ENCODE peak calls at places on chromosomes 11 and 22, in ten cellular contexts. W, R, T, H, P, I, U, B, C and Z are unnamed samples. For H3K27me3, the result is how much of the 10 kb centered on the place peaks cover.

GRCh38 chr11:70498171-70498571 is 99.8 kb downstream of the CTTN start:
- DNase-seq in W (no peak), R (no peak), T (no peak), H (no peak), P (peak), I (no peak), U (no peak), B (peak), C (no peak), Z (no peak)

GRCh38 chr11:112087212-112087611 is 539 bp downstream of the SDHD start:
- DNase-seq in W (peak), R (no peak), T (no peak), H (no peak), P (no peak), I (no peak), U (no peak), B (no peak), C (no peak), Z (no peak)

GRCh38 chr22:29272624-29273023 is 4.6 kb downstream of the EWSR1 start:
- DNase-seq in W (no peak), R (no peak), T (no peak), H (no peak), P (no peak), I (no peak), U (no peak), B (no peak), C (no peak), Z (no peak)

GRCh38 chr11:35352107-35352888 is 67.1 kb downstream of the SLC1A2 start:
- DNase-seq in W (no peak), R (no peak), T (peak), H (peak), P (no peak), I (no peak), U (no peak), B (no peak), C (no peak), Z (no peak)

GRCh38 chr11:64459016-64459415 is 100.1 kb downstream of the RPS6KA4 start:
- DNase-seq in W (peak), R (no peak), T (no peak), H (no peak), P (no peak), I (no peak), U (no peak), B (peak), C (no peak), Z (no peak)

GRCh38 chr11:834371-835316 is 1.9 kb downstream of the CD151 start:
- DNase-seq in W (no peak), R (no peak), T (peak), H (peak), P (peak), I (no peak), U (no peak), B (peak), C (peak), Z (peak)

GRCh38 chr11:66617148-66617814 is 851 bp downstream of the RBM14 start:
- DNase-seq in W (no peak), R (no peak), T (peak), H (peak), P (no peak), I (no peak), U (no peak), B (peak), C (peak), Z (no peak)

GRCh38 chr22:50319503-50319951 is 7.3 kb downstream of the DENND6B start:
- DNase-seq in W (no peak), R (no peak), T (no peak), H (no peak), P (peak), I (no peak), U (no peak), B (peak), C (no peak), Z (no peak)

GRCh38 chr11:27477243-27477642 is 4.7 kb upstream of the LGR4 start:
- DNase-seq in W (no peak), R (no peak), T (no peak), H (no peak), P (no peak), I (no peak), U (no peak), B (no peak), C (no peak), Z (no peak)

GRCh38 chr11:63683133-63683991 is 2.1 kb downstream of the RTN3 start:
- DNase-seq in W (no peak), R (no peak), T (peak), H (peak), P (no peak), I (no peak), U (no peak), B (no peak), C (no peak), Z (no peak)

GRCh38 chr11:79440451-79441158 is at the start of gene TENM4:
- DNase-seq in W (peak), R (peak), T (peak), H (peak), P (peak), I (peak), U (peak), B (peak), C (peak), Z (peak)

GRCh38 chr11:46220313-46220712 is 57.1 kb upstream of the CREB3L1 start:
- DNase-seq in W (no peak), R (no peak), T (no peak), H (no peak), P (no peak), I (no peak), U (no peak), B (no peak), C (no peak), Z (no peak)

GRCh38 chr11:87097582-87097981 is 59.8 kb downstream of the TMEM135 start:
- DNase-seq in W (peak), R (peak), T (peak), H (peak), P (no peak), I (no peak), U (peak), B (no peak), C (peak), Z (no peak)

GRCh38 chr11:127791844-127792243 is 791.3 kb upstream of the KIRREL3 start:
- DNase-seq in W (peak), R (no peak), T (no peak), H (no peak), P (no peak), I (no peak), U (no peak), B (no peak), C (no peak), Z (no peak)

GRCh38 chr11:35725880-35726279 is 63.3 kb downstream of the TRIM44 start:
- DNase-seq in W (no peak), R (peak), T (no peak), H (peak), P (no peak), I (no peak), U (no peak), B (no peak), C (peak), Z (peak)

GRCh38 chr11:106399075-106399500 is 321.6 kb downstream of the AASDHPPT start:
- DNase-seq in W (no peak), R (peak), T (peak), H (peak), P (peak), I (peak), U (peak), B (no peak), C (no peak), Z (peak)

GRCh38 chr11:128593281-128593680 is 5.9 kb upstream of the ETS1 start:
- DNase-seq in W (peak), R (no peak), T (no peak), H (peak), P (no peak), I (no peak), U (peak), B (no peak), C (no peak), Z (no peak)

GRCh38 chr11:8746575-8746974 is 64.0 kb downstream of the RPL27A start:
- DNase-seq in W (no peak), R (no peak), T (no peak), H (no peak), P (no peak), I (no peak), U (no peak), B (no peak), C (no peak), Z (no peak)

GRCh38 chr11:4038973-4039372 is 55.6 kb upstream of the RRM1 start:
- DNase-seq in W (no peak), R (no peak), T (no peak), H (no peak), P (no peak), I (no peak), U (no peak), B (no peak), C (peak), Z (no peak)

GRCh38 chr11:1498262-1498661 is 11.7 kb upstream of the MOB2 start:
- DNase-seq in W (no peak), R (no peak), T (no peak), H (no peak), P (no peak), I (peak), U (no peak), B (peak), C (no peak), Z (no peak)

GRCh38 chr11:116980136-116980793 is 118.0 kb downstream of the SIK3 start:
- DNase-seq in W (no peak), R (no peak), T (no peak), H (no peak), P (no peak), I (no peak), U (no peak), B (no peak), C (no peak), Z (no peak)

GRCh38 chr11:71988050-71988449 is 10.7 kb upstream of the IL18BP start:
- DNase-seq in W (no peak), R (peak), T (no peak), H (peak), P (no peak), I (no peak), U (no peak), B (no peak), C (no peak), Z (no peak)

GRCh38 chr11:84890706-84891105 is 736.4 kb downstream of the DLG2 start:
- DNase-seq in W (peak), R (no peak), T (no peak), H (peak), P (no peak), I (no peak), U (peak), B (no peak), C (no peak), Z (no peak)

GRCh38 chr11:84886344-84886743 is 740.8 kb downstream of the DLG2 start:
- DNase-seq in W (no peak), R (no peak), T (no peak), H (peak), P (no peak), I (no peak), U (no peak), B (no peak), C (no peak), Z (no peak)

GRCh38 chr11:84889556-84889955 is 737.6 kb downstream of the DLG2 start:
- DNase-seq in W (peak), R (no peak), T (no peak), H (no peak), P (no peak), I (no peak), U (no peak), B (no peak), C (no peak), Z (no peak)

GRCh38 chr11:84887055-84887629 is 740.0 kb downstream of the DLG2 start:
- DNase-seq in W (no peak), R (no peak), T (no peak), H (no peak), P (no peak), I (no peak), U (no peak), B (no peak), C (no peak), Z (no peak)

DNA sequence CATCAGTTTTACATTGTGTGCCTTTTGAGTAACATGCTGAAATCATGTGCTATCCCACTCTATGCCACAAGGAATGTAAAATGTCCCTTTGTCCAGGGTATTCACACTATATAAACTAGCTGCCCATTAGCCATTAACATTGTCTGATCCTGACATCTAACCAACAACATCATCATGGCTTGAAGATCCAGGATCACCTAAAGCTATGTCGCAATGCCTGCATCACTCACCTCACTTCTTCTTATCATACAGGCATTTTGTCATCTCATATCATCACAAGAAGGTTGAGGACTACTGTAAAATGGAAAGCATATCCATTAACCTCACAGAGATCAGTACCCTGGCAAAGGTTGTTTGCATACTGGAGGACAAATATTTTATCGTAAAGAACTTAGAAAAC is 742.3 kb downstream of the DLG2 start:
- DNase-seq in W (no peak), R (no peak), T (no peak), H (no peak), P (no peak), I (no peak), U (no peak), B (no peak), C (no peak), Z (no peak)
- H3K27me3 ChIP-seq in W (under half), R (under half), T (under half), H (under half), P (under half), I (under half), U (under half), B (under half), C (under half), Z (under half)

GRCh38 chr22:43233529-43233928 is 46.6 kb upstream of the TTLL12 start:
- DNase-seq in W (no peak), R (no peak), T (no peak), H (no peak), P (no peak), I (no peak), U (no peak), B (no peak), C (no peak), Z (no peak)

GRCh38 chr22:43236401-43237166 is 49.6 kb upstream of the TTLL12 start:
- DNase-seq in W (peak), R (no peak), T (peak), H (no peak), P (no peak), I (peak), U (no peak), B (peak), C (peak), Z (no peak)

GRCh38 chr22:43237280-43237679 is 50.3 kb upstream of the TTLL12 start:
- DNase-seq in W (no peak), R (no peak), T (no peak), H (no peak), P (no peak), I (peak), U (no peak), B (no peak), C (peak), Z (no peak)

GRCh38 chr22:43234299-43234988 is 47.5 kb upstream of the TTLL12 start:
- DNase-seq in W (no peak), R (no peak), T (no peak), H (no peak), P (no peak), I (peak), U (no peak), B (no peak), C (no peak), Z (no peak)

DNA sequence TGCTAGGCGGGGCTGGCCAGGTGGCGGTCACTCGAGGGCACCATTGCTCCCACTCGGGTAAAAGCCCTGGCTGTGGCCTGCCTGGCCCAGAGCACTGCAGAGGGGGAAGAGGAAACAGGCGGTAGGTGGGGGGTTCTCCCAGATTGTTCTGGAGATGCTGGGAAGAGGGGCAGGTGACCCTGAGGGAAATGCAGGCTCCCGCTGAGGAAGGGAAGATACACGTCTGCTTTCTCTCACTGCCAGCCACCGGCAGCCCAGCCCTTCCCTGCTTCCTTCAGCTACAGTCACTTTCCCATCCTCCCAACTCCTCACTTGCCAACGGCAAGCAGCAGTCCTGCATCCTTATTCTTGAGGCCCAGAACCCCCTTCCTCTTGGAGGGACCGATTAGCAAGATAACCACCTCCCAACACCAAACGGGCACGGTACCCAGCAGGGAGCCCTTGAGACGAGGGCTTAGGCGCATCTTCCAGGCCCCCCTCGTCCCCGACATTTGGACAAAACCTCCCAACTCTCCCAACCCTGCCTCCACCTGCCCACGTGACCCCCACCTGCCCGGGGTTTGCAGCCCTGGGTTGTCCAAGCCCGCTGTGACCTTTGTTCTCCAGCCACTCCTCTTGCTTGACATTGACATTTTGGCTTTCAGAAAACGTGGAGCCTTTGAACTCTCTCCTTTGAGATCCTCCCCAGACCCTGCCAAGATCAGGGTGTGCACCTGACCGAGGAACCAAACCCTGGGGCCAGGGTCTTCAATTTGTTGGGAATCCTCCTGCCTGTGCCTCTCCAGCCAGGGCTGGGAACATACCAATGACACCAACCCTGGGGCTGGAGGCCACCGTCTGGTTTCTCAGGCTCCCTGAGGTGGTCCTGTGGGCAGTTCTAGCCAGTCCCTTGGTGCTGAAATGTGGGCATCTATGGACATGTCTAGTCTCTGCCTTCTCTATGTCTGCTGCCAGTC is 48.8 kb upstream of the TTLL12 start:
- DNase-seq in W (no peak), R (no peak), T (no peak), H (no peak), P (no peak), I (no peak), U (no peak), B (no peak), C (no peak), Z (no peak)
- H3K27me3 ChIP-seq in W (under half), R (half or more), T (under half), H (under half), P (under half), I (under half), U (under half), B (under half), C (under half), Z (under half)

GRCh38 chr22:25282671-25283561 is 63.5 kb downstream of the CRYBB2 start:
- DNase-seq in W (peak), R (no peak), T (no peak), H (no peak), P (peak), I (no peak), U (peak), B (no peak), C (no peak), Z (no peak)

GRCh38 chr22:25281675-25282345 is 62.4 kb downstream of the CRYBB2 start:
- DNase-seq in W (peak), R (no peak), T (no peak), H (no peak), P (no peak), I (no peak), U (no peak), B (no peak), C (no peak), Z (no peak)

DNA sequence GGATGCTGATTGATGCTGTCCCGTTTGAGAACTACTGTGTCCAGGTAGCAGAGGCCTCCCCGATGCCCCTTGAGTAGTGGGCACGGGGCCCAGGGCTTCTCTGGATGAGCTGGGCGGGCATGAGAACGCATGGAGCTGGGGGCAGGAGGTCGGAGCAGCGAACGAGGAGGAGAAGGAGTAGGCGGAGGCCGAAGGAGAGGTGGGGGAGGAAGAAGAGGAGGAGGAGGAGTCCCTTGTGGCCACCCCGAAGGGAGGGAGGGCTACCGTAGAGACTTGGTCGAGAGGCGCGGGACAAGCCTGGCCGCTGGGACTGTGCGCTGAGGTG is 62.9 kb downstream of the CRYBB2 start:
- DNase-seq in W (peak), R (no peak), T (no peak), H (no peak), P (peak), I (no peak), U (peak), B (no peak), C (no peak), Z (no peak)
- H3K27me3 ChIP-seq in W (under half), R (under half), T (under half), H (under half), P (under half), I (under half), U (under half), B (under half), C (under half), Z (under half)

GRCh38 chr11:114260077-114260476 is 36.1 kb upstream of the NNMT start:
- DNase-seq in W (no peak), R (no peak), T (no peak), H (no peak), P (no peak), I (no peak), U (no peak), B (peak), C (no peak), Z (no peak)
- H3K27me3 ChIP-seq in W (under half), R (under half), T (under half), H (half or more), P (under half), I (under half), U (under half), B (under half), C (under half), Z (half or more)